ENCODE peak calls at places on chromosomes 3 and 15, in four cellular contexts. J, Q, P and U are unnamed samples.

GRCh38 chr3:38032328-38032865 is 3.0 kb upstream of the PLCD1 start:
- DNase-seq in P (no peak), Q (no peak), J (no peak), U (no peak)

GRCh38 chr3:194756460-194757355 is 71.0 kb downstream of the FAM43A start:
- DNase-seq in Q (no peak), J (no peak), P (no peak), U (peak; percentile 57)

GRCh38 chr3:71356272-71356671 is 227.3 kb downstream of the FOXP1 start:
- DNase-seq in J (no peak), Q (no peak), P (no peak), U (no peak)

GRCh38 chr3:187238239-187238638 is 41.0 kb downstream of the RTP1 start:
- DNase-seq in Q (no peak), J (no peak), P (no peak), U (no peak)

GRCh38 chr3:158050461-158050860 is 55.8 kb downstream of the SHOX2 start:
- DNase-seq in P (no peak), Q (no peak), J (no peak), U (no peak)

GRCh38 chr15:75844629-75845390 is 1.6 kb downstream of the UBE2Q2 start:
- DNase-seq in P (no peak), J (no peak), Q (no peak), U (no peak)

GRCh38 chr3:36905545-36905944 is 39.3 kb downstream of the TRANK1 start:
- DNase-seq in P (no peak), J (no peak), Q (no peak), U (no peak)

GRCh38 chr3:4835616-4836043 is 143.6 kb upstream of the BHLHE40 start:
- DNase-seq in J (no peak), P (no peak), Q (no peak), U (no peak)

GRCh38 chr3:72660270-72661114 is 187.8 kb downstream of the SHQ1 start:
- DNase-seq in Q (no peak), J (no peak), P (no peak), U (no peak)

DNA sequence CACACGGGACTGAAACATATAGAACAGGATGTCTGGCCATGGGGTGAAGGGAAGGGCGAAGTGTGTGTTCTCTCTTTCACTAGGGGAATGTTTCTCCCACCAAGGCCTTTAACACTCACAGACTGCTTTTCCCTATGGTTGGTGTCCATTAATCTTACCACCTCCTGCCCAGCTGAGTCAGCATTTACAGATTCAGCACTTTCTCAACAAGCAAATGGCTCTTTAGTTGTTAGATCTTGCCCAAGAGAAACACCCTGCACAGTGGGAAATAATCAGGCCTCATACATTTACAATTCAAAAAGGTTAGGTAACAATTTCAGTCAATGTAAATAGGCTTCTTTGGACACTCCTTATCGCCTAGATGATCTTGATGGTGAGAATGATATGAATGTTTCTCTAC is 418.2 kb downstream of the EPHA3 start:
- DNase-seq in Q (no peak), J (no peak), P (no peak), U (no peak)
- TF ChIP-seq FOXM1 in Q (no peak), J (no peak), P (no peak), U (no peak)

GRCh38 chr3:98971183-98971681 is 69.7 kb upstream of the DCBLD2 start:
- DNase-seq in Q (peak; percentile 51), J (no peak), P (no peak), U (no peak)
- TF ChIP-seq EP300 in Q (no peak), J (no peak), P (no peak), U (peak; percentile 99)

GRCh38 chr15:87561641-87562040 is 694.9 kb downstream of the NTRK3 start:
- DNase-seq in J (no peak), P (no peak), Q (no peak), U (no peak)

GRCh38 chr15:87562203-87562602 is 694.3 kb downstream of the NTRK3 start:
- DNase-seq in Q (no peak), J (no peak), P (no peak), U (no peak)

GRCh38 chr15:87557871-87558270 is 698.7 kb downstream of the NTRK3 start:
- DNase-seq in Q (no peak), P (no peak), J (no peak), U (no peak)

GRCh38 chr15:87556886-87557285 is 699.7 kb downstream of the NTRK3 start:
- DNase-seq in P (no peak), J (no peak), Q (no peak), U (no peak)
- TF ChIP-seq FOXM1 in P (no peak), J (no peak), Q (no peak), U (no peak)

GRCh38 chr15:25830844-25831443 is 32.2 kb downstream of the ATP10A start:
- DNase-seq in P (no peak), Q (no peak), J (no peak), U (no peak)
- TF ChIP-seq EP300 in P (no peak), Q (no peak), J (no peak), U (no peak)

GRCh38 chr15:99010743-99011142 is 3.2 kb upstream of the PGPEP1L start:
- DNase-seq in P (no peak), J (no peak), Q (no peak), U (no peak)

GRCh38 chr15:99014803-99015676 is 7.4 kb upstream of the PGPEP1L start:
- DNase-seq in P (no peak), Q (peak; percentile 28), J (peak; percentile 44), U (peak; percentile 78)

GRCh38 chr15:99006904-99007495 is 592 bp downstream of the PGPEP1L start:
- DNase-seq in J (no peak), Q (no peak), P (no peak), U (no peak)

GRCh38 chr15:99006146-99006545 is 1.4 kb downstream of the PGPEP1L start:
- DNase-seq in P (no peak), Q (no peak), J (no peak), U (no peak)

GRCh38 chr15:99009741-99010370 is 2.3 kb upstream of the PGPEP1L start:
- DNase-seq in J (no peak), Q (no peak), P (no peak), U (no peak)
- TF ChIP-seq FOXM1 in J (no peak), Q (no peak), P (no peak), U (no peak)